ENCODE peak calls at places on chromosomes 16 and 17, in ten cellular contexts. Z, B, G, I, W, C, T, K, H and V are unnamed samples.

GRCh38 chr17:50865060-50865867 is 890 bp downstream of the TOB1 start:
- DNase-seq in Z (peak; percentile 77), B (peak; percentile 40), G (peak; percentile 41), I (peak; percentile 49), W (no peak), C (peak; percentile 41), T (peak; percentile 69), K (peak; percentile 76), H (peak; percentile 29), V (peak; percentile 68)

GRCh38 chr16:9091867-9092281 is 430 bp downstream of the HAPSTR1 start:
- DNase-seq in Z (peak; percentile 71), B (peak; percentile 26), G (no peak), I (peak; percentile 43), W (no peak), C (no peak), T (peak; percentile 37), K (peak; percentile 77), H (peak; percentile 24), V (no peak)

GRCh38 chr17:77602883-77603640 is 355.4 kb upstream of the TNRC6C start:
- DNase-seq in Z (peak; percentile 56), B (no peak), G (no peak), I (no peak), W (no peak), C (no peak), T (no peak), K (no peak), H (no peak), V (no peak)

GRCh38 chr16:77290451-77291110 is 91.4 kb downstream of the SYCE1L start:
- DNase-seq in Z (no peak), B (no peak), G (no peak), I (no peak), W (no peak), C (no peak), T (peak; percentile 52), K (peak; percentile 83), H (no peak), V (no peak)

GRCh38 chr17:55734128-55734781 is 11.6 kb upstream of the TMEM100 start:
- DNase-seq in Z (no peak), B (no peak), G (no peak), I (no peak), W (no peak), C (no peak), T (no peak), K (peak; percentile 39), H (no peak), V (no peak)

GRCh38 chr17:59353936-59354755 is 22.7 kb downstream of the YPEL2 start:
- DNase-seq in Z (no peak), B (no peak), G (no peak), I (no peak), W (no peak), C (no peak), T (no peak), K (no peak), H (no peak), V (no peak)

GRCh38 chr16:88938933-88939813 is 37.8 kb downstream of the CBFA2T3 start:
- DNase-seq in Z (no peak), B (no peak), G (no peak), I (no peak), W (no peak), C (no peak), T (no peak), K (peak; percentile 15), H (no peak), V (no peak)

GRCh38 chr16:46731691-46732555 is 16.2 kb downstream of the MYLK3 start:
- DNase-seq in Z (peak; percentile 15), B (no peak), G (no peak), I (no peak), W (no peak), C (no peak), T (no peak), K (no peak), H (no peak), V (no peak)